ENCODE peak calls at places on chromosomes 2 and 18, in nine cellular contexts. M is foreskin fibroblast; F is Ammon's horn; Y is left ventricle myocardium inferior; G is nucleus accumbens; H is midbrain; V is activated naive CD4-positive, alpha-beta T cell treated with anti-CD3 and anti-CD28 coated beads, Interleukin-2, amount 50 U/mL, for 72 hours; Z is HS-5; L is fibroblast of villous mesenchyme. E is an unnamed sample.

GRCh38 chr18:10726198-10727068 is 200.6 kb downstream of the NAPG start:
- DNase-seq in G (no peak), Y (no peak), Z (no peak), F (peak; percentile 41), H (no peak), L (no peak), M (no peak), V (no peak), E (peak; percentile 33)

GRCh38 chr18:59660976-59661743 is 36.1 kb downstream of the CCBE1 start:
- DNase-seq in G (no peak), L (peak; percentile 88), M (peak; percentile 66), F (no peak), H (no peak), V (no peak), Z (no peak), Y (no peak), E (no peak)

GRCh38 chr2:49131801-49132200 is 22.5 kb downstream of the FSHR start:
- DNase-seq in V (no peak), F (no peak), Y (no peak), H (no peak), Z (no peak), G (no peak), M (no peak), L (no peak), E (no peak)

GRCh38 chr2:226799976-226800940 is 638 bp upstream of the IRS1 start:
- DNase-seq in F (peak; percentile 28), Z (no peak), Y (peak; percentile 51), M (peak; percentile 53), V (peak; percentile 64), L (peak; percentile 32), G (peak; percentile 49), H (peak; percentile 47), E (peak; percentile 23)

GRCh38 chr2:159788218-159788617 is 9.8 kb downstream of the CD302 start:
- DNase-seq in L (no peak), V (no peak), Z (no peak), M (peak; percentile 21), F (no peak), Y (no peak), G (no peak), H (no peak), E (no peak)

GRCh38 chr2:38668787-38669479 is 3.0 kb downstream of the GALM start:
- DNase-seq in Z (no peak), V (no peak), H (no peak), L (peak; percentile 17), G (no peak), M (no peak), F (no peak), Y (no peak), E (no peak)

GRCh38 chr2:199466704-199467461 is 9.1 kb upstream of the SATB2 start:
- DNase-seq in Y (no peak), Z (no peak), H (no peak), G (no peak), F (no peak), L (no peak), V (no peak), M (peak; percentile 23), E (no peak)

GRCh38 chr18:79567481-79568147 is 112.0 kb upstream of the CTDP1 start:
- DNase-seq in H (no peak), G (no peak), F (no peak), Y (peak; percentile 71), V (no peak), L (peak; percentile 81), M (peak; percentile 80), Z (peak; percentile 24), E (no peak)

GRCh38 chr2:27902143-27902542 is 11.6 kb downstream of the BABAM2 start:
- DNase-seq in F (no peak), V (no peak), M (no peak), Y (no peak), L (no peak), H (no peak), G (no peak), Z (no peak), E (no peak)

GRCh38 chr2:31704561-31705212 is 123.9 kb upstream of the SRD5A2 start:
- DNase-seq in H (no peak), G (no peak), L (no peak), Z (no peak), M (no peak), F (no peak), V (no peak), Y (no peak), E (no peak)

GRCh38 chr18:22579271-22579670 is 161.6 kb upstream of the CTAGE1 start:
- DNase-seq in Y (no peak), F (no peak), V (no peak), Z (no peak), L (no peak), G (no peak), H (no peak), M (no peak), E (no peak)

GRCh38 chr2:1640301-1641135 is 103.8 kb downstream of the PXDN start:
- DNase-seq in Y (no peak), F (no peak), M (no peak), V (no peak), L (no peak), H (no peak), Z (no peak), G (no peak), E (no peak)

GRCh38 chr18:58769321-58769720 is 95.4 kb upstream of the ZNF532 start:
- DNase-seq in F (no peak), M (no peak), H (no peak), L (no peak), Y (no peak), V (peak; percentile 33), Z (no peak), G (no peak), E (no peak)

GRCh38 chr18:14922031-14922430 is 174.1 kb downstream of the ANKRD30B start:
- DNase-seq in Y (no peak), H (no peak), G (no peak), V (no peak), L (no peak), Z (no peak), F (no peak), M (no peak), E (no peak)

GRCh38 chr18:30081122-30081521 is 961.4 kb downstream of the DSC3 start:
- DNase-seq in H (no peak), F (no peak), Y (no peak), G (no peak), Z (no peak), V (no peak), M (no peak), L (no peak), E (no peak)

GRCh38 chr2:20592106-20593071 is 58.5 kb downstream of the HS1BP3 start:
- DNase-seq in H (no peak), G (no peak), Z (no peak), Y (no peak), M (no peak), V (peak; percentile 18), F (no peak), L (no peak), E (no peak)

GRCh38 chr18:37577051-37577611 is 11.5 kb upstream of the CELF4 start:
- DNase-seq in Z (no peak), H (no peak), F (no peak), M (no peak), L (no peak), G (no peak), V (no peak), Y (peak; percentile 42), E (no peak)

GRCh38 chr2:237889811-237890210 is 30.4 kb downstream of the RAMP1 start:
- DNase-seq in L (no peak), Z (no peak), F (no peak), V (no peak), H (no peak), Y (no peak), M (no peak), G (no peak), E (no peak)

GRCh38 chr2:80852079-80852807 is 547.7 kb upstream of the LRRTM1 start:
- DNase-seq in H (no peak), V (no peak), G (no peak), Z (no peak), M (no peak), Y (no peak), L (no peak), F (no peak), E (no peak)

GRCh38 chr2:161237397-161238263 is 70.6 kb upstream of the PSMD14 start:
- DNase-seq in H (peak; percentile 67), M (peak; percentile 82), L (peak; percentile 52), F (peak; percentile 77), G (peak; percentile 63), V (peak; percentile 66), Y (peak; percentile 64), Z (no peak), E (peak; percentile 80)

GRCh38 chr2:925309-925708 is 25.3 kb upstream of the SNTG2 start:
- DNase-seq in H (no peak), Y (no peak), M (no peak), Z (no peak), G (no peak), V (no peak), L (no peak), F (no peak), E (no peak)

GRCh38 chr2:144801766-144802165 is 281.8 kb upstream of the ZEB2 start:
- DNase-seq in M (peak; percentile 87), H (no peak), F (no peak), G (no peak), L (peak; percentile 62), V (no peak), Y (no peak), Z (peak; percentile 65), E (no peak)

GRCh38 chr2:229273384-229274338 is 2.6 kb upstream of the PID1 start:
- DNase-seq in L (peak; percentile 86), M (peak; percentile 89), F (peak; percentile 87), H (peak; percentile 78), G (peak; percentile 30), Z (peak; percentile 63), V (no peak), Y (peak; percentile 24), E (peak; percentile 83)

GRCh38 chr2:233072838-233073237 is 12.7 kb downstream of the INPP5D start:
- DNase-seq in G (no peak), M (no peak), V (no peak), Y (no peak), H (no peak), L (no peak), Z (no peak), F (no peak), E (no peak)

GRCh38 chr2:202831241-202831997 is 40.1 kb downstream of the ICA1L start:
- DNase-seq in L (peak; percentile 68), H (peak; percentile 13), M (peak; percentile 74), G (no peak), Y (no peak), F (peak; percentile 43), V (no peak), Z (peak; percentile 46), E (no peak)

E was measured in putamen.